ENCODE peak calls at places on chromosomes 13 and 19, in four cellular contexts. C, L, Z and V are unnamed samples.
A peak's percentile ranks its signal among the peaks of the same experiment; 100 is the strongest.

GRCh38 chr19:23409392-23410048 is 14.2 kb upstream of the ZNF91 start:
- DNase-seq in L (peak; percentile 32), Z (no peak), C (no peak), V (no peak)

GRCh38 chr13:67549331-67549730 is 319.2 kb upstream of the PCDH9 start:
- DNase-seq in L (no peak), Z (no peak), C (no peak), V (no peak)

GRCh38 chr19:56155124-56155687 is 14.1 kb downstream of the ZNF444 start:
- DNase-seq in C (no peak), L (peak; percentile 59), Z (no peak), V (peak; percentile 36)

GRCh38 chr13:60335531-60335930 is 61.5 kb upstream of the TDRD3 start:
- DNase-seq in Z (no peak), C (peak; percentile 3), L (no peak), V (peak; percentile 5)

GRCh38 chr19:40612831-40613668 is 11.9 kb downstream of the LTBP4 start:
- DNase-seq in L (peak; percentile 71), Z (no peak), C (no peak), V (peak; percentile 85)

GRCh38 chr19:41882568-41883462 is at the start of gene ARHGEF1:
- DNase-seq in Z (no peak), C (no peak), L (peak; percentile 89), V (no peak)

GRCh38 chr19:35943542-35944301 is 7.5 kb downstream of the LRFN3 start:
- DNase-seq in Z (no peak), C (no peak), L (no peak), V (no peak)

GRCh38 chr13:39016789-39017188 is 21.1 kb downstream of the PROSER1 start:
- DNase-seq in Z (no peak), L (peak; percentile 51), C (peak; percentile 12), V (peak; percentile 29)

GRCh38 chr13:41716236-41716635 is 244.7 kb downstream of the VWA8 start:
- DNase-seq in C (no peak), L (no peak), Z (no peak), V (no peak)

GRCh38 chr19:3606690-3607289 is at the start of gene TBXA2R:
- DNase-seq in Z (no peak), L (peak; percentile 96), C (no peak), V (peak; percentile 70)

GRCh38 chr13:83538636-83539035 is 343.6 kb downstream of the SLITRK1 start:
- DNase-seq in C (no peak), L (no peak), Z (no peak), V (no peak)

GRCh38 chr13:98142427-98143156 is at the start of gene FARP1:
- DNase-seq in L (peak; percentile 95), C (peak; percentile 62), Z (no peak), V (peak; percentile 48)

GRCh38 chr13:87661471-87661870 is 9.7 kb upstream of the SLITRK5 start:
- DNase-seq in Z (no peak), L (no peak), C (no peak), V (no peak)

GRCh38 chr19:54952591-54953344 is 5.4 kb upstream of the NLRP7 start:
- DNase-seq in L (no peak), C (no peak), Z (no peak), V (no peak)

GRCh38 chr19:47094557-47095517 is 18.7 kb downstream of the ZC3H4 start:
- DNase-seq in L (no peak), Z (no peak), C (peak; percentile 85), V (no peak)
- TF ChIP-seq SMC3 in L (no peak), Z (no peak), C (no peak), V (no peak)

DNA sequence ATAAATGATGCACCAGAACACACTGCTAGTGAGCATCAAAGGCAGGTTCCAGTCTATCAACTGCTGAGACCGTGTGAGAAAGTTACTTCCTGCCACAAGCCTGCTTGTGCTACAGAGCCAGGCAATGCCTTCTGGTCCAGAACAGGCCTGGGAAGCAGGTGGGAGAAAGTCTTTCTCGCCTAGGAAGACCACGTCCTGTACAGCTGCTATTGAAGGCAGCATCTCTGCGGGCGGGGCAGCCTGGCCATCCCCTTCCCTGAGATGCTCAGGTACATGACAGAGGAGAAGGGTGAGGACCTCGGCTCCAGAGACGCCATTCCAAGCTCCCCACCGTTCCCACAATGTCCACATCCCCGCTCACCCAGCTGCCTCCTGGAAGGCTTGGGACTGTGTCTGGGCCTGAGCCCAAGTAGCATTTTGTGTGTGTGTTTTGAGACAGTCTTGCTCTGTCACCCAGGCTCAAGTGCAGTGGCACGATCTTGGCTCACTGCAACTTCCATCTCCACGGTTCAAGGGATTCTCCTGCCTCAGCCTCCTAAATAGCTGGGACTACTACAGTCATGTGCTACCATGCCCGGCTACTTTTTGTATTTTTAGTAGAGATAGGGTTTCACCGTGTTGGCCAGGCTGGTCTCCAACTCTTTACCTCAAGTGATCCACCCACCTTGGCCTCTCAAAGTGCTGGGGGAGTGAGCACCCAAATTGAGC is 3.4 kb downstream of the RFX1 start:
- DNase-seq in C (no peak), L (no peak), Z (peak; percentile 40), V (no peak)
- TF ChIP-seq PBX3 in C (no peak), L (no peak), Z (no peak), V (no peak)

GRCh38 chr13:110403721-110404120 is 96.6 kb downstream of the COL4A2 start:
- DNase-seq in C (no peak), Z (no peak), L (no peak), V (no peak)
- H3K27ac ChIP-seq in C (no peak overlapping the region), Z (no peak overlapping the region), L (peak overlapping the region; percentile 82), V (no peak overlapping the region)

GRCh38 chr13:36344173-36344572 is 2.0 kb downstream of the SPART start:
- DNase-seq in L (no peak), C (no peak), Z (no peak), V (no peak)
- TF ChIP-seq SMC3 in L (no peak), C (no peak), Z (no peak), V (no peak)

DNA sequence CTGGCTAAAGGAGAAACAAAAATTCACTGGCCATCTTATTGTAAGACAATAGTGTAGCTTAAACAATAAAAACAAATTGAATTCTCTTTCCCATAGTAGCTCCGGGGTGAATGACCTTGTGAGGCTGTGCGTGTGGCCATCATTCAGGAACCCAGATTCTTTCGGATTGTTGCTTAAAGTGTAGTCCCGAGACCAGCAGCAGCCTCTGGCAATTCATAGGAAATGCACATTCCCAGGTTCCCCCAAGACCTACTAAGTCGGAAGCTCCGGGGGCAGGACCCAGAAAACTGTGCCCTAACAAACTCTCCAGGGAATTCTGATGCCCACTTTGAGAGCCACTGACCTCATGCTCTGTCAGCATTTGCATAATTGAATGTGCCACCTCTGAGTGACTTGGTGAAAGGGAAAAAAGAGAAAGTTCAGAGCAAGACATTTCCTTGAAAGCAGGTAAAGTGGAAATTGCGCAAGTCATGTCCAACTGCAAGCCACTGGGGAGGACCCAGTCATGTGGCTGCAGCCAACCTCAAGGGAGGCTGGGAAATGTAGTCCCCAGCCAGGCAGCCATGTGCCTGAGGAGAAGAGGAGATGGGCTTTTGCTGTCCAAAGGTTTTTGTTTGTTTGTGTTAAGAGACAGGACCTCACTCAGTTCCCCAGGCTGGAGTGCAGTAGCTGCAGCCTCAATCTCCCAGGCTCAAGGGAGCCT is 50.7 kb upstream of the PNMA8B start:
- DNase-seq in C (peak; percentile 30), Z (no peak), L (peak; percentile 62), V (peak; percentile 33)
- TF ChIP-seq PBX3 in C (no peak), Z (no peak), L (no peak), V (no peak)

GRCh38 chr13:36454121-36454520 is 21.8 kb downstream of the CCNA1 start:
- DNase-seq in C (no peak), Z (no peak), L (no peak), V (no peak)

GRCh38 chr13:36461472-36461871 is 29.2 kb downstream of the CCNA1 start:
- DNase-seq in C (no peak), L (no peak), Z (no peak), V (no peak)

GRCh38 chr13:36454962-36455361 is 22.7 kb downstream of the CCNA1 start:
- DNase-seq in Z (no peak), C (no peak), L (peak; percentile 11), V (no peak)

GRCh38 chr13:36453518-36453917 is 21.2 kb downstream of the CCNA1 start:
- DNase-seq in Z (no peak), L (no peak), C (no peak), V (no peak)

DNA sequence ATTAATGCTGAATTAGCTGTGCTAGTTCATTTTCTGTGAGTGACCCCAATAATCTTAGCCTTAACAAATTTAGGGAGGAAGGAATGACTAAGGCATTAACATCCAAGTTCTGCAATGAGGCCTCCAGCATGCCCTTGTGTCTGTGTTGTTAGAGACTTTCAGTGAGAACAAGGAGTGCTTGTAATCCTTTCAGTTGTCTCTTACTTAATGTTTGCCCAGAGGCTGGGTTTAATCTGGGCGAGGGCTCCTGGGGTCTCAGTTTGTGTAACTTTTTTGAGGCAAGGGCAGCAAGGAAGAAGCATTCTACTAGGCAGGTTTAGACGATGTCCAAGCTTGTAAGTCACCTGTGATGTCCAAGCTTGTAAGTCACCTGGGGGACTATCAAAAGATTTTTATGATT is 24.3 kb downstream of the CCNA1 start:
- DNase-seq in L (no peak), Z (no peak), C (no peak), V (no peak)
- H3K27ac ChIP-seq in L (no peak overlapping the region), Z (no peak overlapping the region), C (no peak overlapping the region), V (no peak overlapping the region)

GRCh38 chr19:30667227-30667626 is 295.0 kb downstream of the ZNF536 start:
- DNase-seq in L (no peak), Z (no peak), C (no peak), V (no peak)
- TF ChIP-seq SMC3 in L (no peak), Z (no peak), C (no peak), V (no peak)

GRCh38 chr13:92197669-92198068 is 799.2 kb downstream of the GPC5 start:
- DNase-seq in C (no peak), Z (no peak), L (no peak), V (no peak)

GRCh38 chr13:92196566-92197256 is 798.3 kb downstream of the GPC5 start:
- DNase-seq in C (no peak), Z (no peak), L (peak; percentile 35), V (no peak)
- TF ChIP-seq PBX3 in C (no peak), Z (no peak), L (no peak), V (no peak)

DNA sequence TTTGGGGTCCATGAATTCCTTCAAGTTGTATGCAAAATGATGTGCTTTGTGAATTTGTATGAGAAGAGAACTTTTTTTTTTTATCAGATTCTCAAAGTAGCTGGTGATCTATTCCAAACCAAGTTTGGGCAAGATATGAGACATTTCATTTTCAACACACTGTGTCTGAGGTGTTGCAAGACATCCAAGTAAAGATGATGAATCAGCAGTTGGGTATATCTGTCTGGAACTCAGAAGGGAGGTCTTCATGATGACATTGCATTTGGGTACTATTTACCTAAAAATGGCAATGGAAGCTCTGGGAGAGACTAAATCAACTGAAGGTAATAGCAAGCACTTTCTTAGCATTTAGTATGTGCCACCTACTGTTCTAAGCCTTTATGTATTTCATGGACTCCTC is 2.8 kb downstream of the FAM124A start:
- DNase-seq in L (no peak), Z (no peak), C (no peak), V (no peak)
- H3K27ac ChIP-seq in L (no peak overlapping the region), Z (no peak overlapping the region), C (no peak overlapping the region), V (no peak overlapping the region)